ENCODE peak calls at places on chromosomes 13 and 19, in eight cellular contexts. Z, I, G, E, A, K, F and O are unnamed samples.

GRCh38 chr19:5338661-5339469 is 1.7 kb downstream of the PTPRS start:
- DNase-seq in A (no peak), F (no peak), G (no peak), Z (no peak), K (peak), I (no peak), E (no peak), O (no peak)

GRCh38 chr13:94327318-94327717 is 152.2 kb downstream of the DCT start:
- DNase-seq in E (no peak), A (peak), F (no peak), I (no peak), Z (no peak), K (no peak), G (no peak), O (no peak)

GRCh38 chr19:38974599-38975213 is 836 bp downstream of the FBXO17 start:
- DNase-seq in I (no peak), E (no peak), A (no peak), F (no peak), K (no peak), Z (no peak), G (no peak), O (no peak)

GRCh38 chr19:58556633-58557252 is 1.7 kb downstream of the UBE2M start:
- DNase-seq in E (no peak), G (no peak), A (no peak), F (no peak), I (no peak), K (no peak), Z (no peak), O (peak)

GRCh38 chr19:56639217-56639616 is 3.7 kb upstream of the SMIM17 start:
- DNase-seq in A (no peak), K (no peak), Z (no peak), F (no peak), E (peak), G (no peak), I (no peak), O (no peak)

GRCh38 chr13:59691501-59692066 is 472.1 kb downstream of the DIAPH3 start:
- DNase-seq in E (peak), K (no peak), G (no peak), A (no peak), Z (no peak), F (no peak), I (no peak), O (no peak)

GRCh38 chr19:2032296-2032941 is 16.9 kb upstream of the BTBD2 start:
- DNase-seq in F (no peak), I (no peak), K (peak), Z (no peak), G (peak), E (peak), A (no peak), O (peak)

GRCh38 chr19:13978306-13978705 is 26.0 kb downstream of the DCAF15 start:
- DNase-seq in I (no peak), E (peak), Z (no peak), G (peak), A (no peak), F (no peak), K (peak), O (peak)

GRCh38 chr19:10290439-10290875 is 705 bp downstream of the ICAM5 start:
- DNase-seq in E (no peak), Z (no peak), I (no peak), A (no peak), K (no peak), G (no peak), F (no peak), O (peak)

GRCh38 chr19:39792999-39793546 is 14.4 kb downstream of the LEUTX start:
- DNase-seq in K (peak), F (peak), Z (peak), I (peak), E (peak), A (peak), G (peak), O (peak)

GRCh38 chr13:52371736-52372247 is 34.2 kb downstream of the THSD1 start:
- DNase-seq in Z (peak), F (no peak), A (no peak), G (no peak), K (no peak), I (no peak), E (peak), O (no peak)

GRCh38 chr13:73204916-73205315 is 146.1 kb downstream of the KLF5 start:
- DNase-seq in E (no peak), F (no peak), A (no peak), G (no peak), Z (no peak), I (no peak), K (no peak), O (no peak)

GRCh38 chr19:31316201-31316951 is 32.9 kb downstream of the TSHZ3 start:
- DNase-seq in I (no peak), F (no peak), G (peak), Z (no peak), K (no peak), E (peak), A (no peak), O (no peak)

GRCh38 chr19:23262892-23263291 is 12.7 kb upstream of the ZNF724 start:
- DNase-seq in I (no peak), K (no peak), Z (no peak), F (no peak), G (no peak), E (no peak), A (no peak), O (no peak)

GRCh38 chr13:106314417-106314816 is 221.0 kb downstream of the EFNB2 start:
- DNase-seq in I (no peak), E (no peak), G (no peak), K (no peak), F (no peak), A (no peak), Z (no peak), O (no peak)

GRCh38 chr19:17294051-17294891 is 9.0 kb downstream of the ABHD8 start:
- DNase-seq in F (no peak), I (peak), K (no peak), A (no peak), G (no peak), E (peak), Z (no peak), O (no peak)

GRCh38 chr13:68261105-68261504 is 1031.0 kb upstream of the PCDH9 start:
- DNase-seq in E (no peak), A (no peak), I (no peak), Z (no peak), K (no peak), F (no peak), G (no peak), O (no peak)

GRCh38 chr19:3359850-3360493 is 6.4 kb upstream of the NFIC start:
- DNase-seq in I (peak), A (no peak), E (peak), F (no peak), Z (no peak), G (no peak), K (no peak), O (no peak)

GRCh38 chr13:88623150-88623549 is 952.0 kb downstream of the SLITRK5 start:
- DNase-seq in F (no peak), K (no peak), E (no peak), G (no peak), I (peak), A (no peak), Z (no peak), O (no peak)

GRCh38 chr13:79999601-80000000 is 341.3 kb downstream of the SPRY2 start:
- DNase-seq in I (no peak), A (no peak), Z (no peak), F (no peak), G (no peak), E (no peak), K (no peak), O (no peak)

GRCh38 chr13:24900507-24900906 is 136.5 kb downstream of the RNF17 start:
- DNase-seq in G (no peak), F (no peak), K (no peak), Z (no peak), E (no peak), A (no peak), I (no peak), O (no peak)

GRCh38 chr13:52353116-52353718 is 52.8 kb downstream of the THSD1 start:
- DNase-seq in K (no peak), Z (no peak), G (no peak), A (no peak), I (no peak), E (peak), F (no peak), O (no peak)

GRCh38 chr19:12052571-12053169 is at the start of gene ZNF878:
- DNase-seq in I (no peak), F (no peak), K (peak), Z (peak), G (peak), A (peak), E (peak), O (peak)

GRCh38 chr19:609001-609340 is 19.3 kb downstream of the HCN2 start:
- DNase-seq in G (peak), E (no peak), A (no peak), I (no peak), K (peak), F (no peak), Z (no peak), O (peak)

GRCh38 chr19:5943623-5944022 is 29.6 kb downstream of the CAPS start:
- DNase-seq in I (no peak), E (peak), A (no peak), G (no peak), K (no peak), Z (no peak), F (no peak), O (no peak)

GRCh38 chr13:106534844-106535551 is 464 bp downstream of the EFNB2 start:
- DNase-seq in K (no peak), A (no peak), F (no peak), G (no peak), E (peak), Z (no peak), I (peak), O (peak)

GRCh38 chr19:39502640-39503417 is 4.1 kb downstream of the DLL3 start:
- DNase-seq in A (peak), Z (no peak), G (peak), E (peak), K (peak), F (peak), I (peak), O (peak)

GRCh38 chr13:93140912-93141311 is 85.7 kb upstream of the GPC6 start:
- DNase-seq in G (no peak), A (no peak), I (no peak), E (no peak), Z (no peak), K (no peak), F (no peak), O (no peak)

GRCh38 chr19:49224856-49225255 is 67.3 kb downstream of the TRPM4 start:
- DNase-seq in Z (no peak), G (peak), E (peak), F (no peak), A (no peak), K (no peak), I (no peak), O (peak)

GRCh38 chr13:113586661-113587479 is 2.3 kb downstream of the TFDP1 start:
- DNase-seq in Z (no peak), A (no peak), I (no peak), G (no peak), E (no peak), K (no peak), F (no peak), O (no peak)

GRCh38 chr13:99821741-99822140 is 149.8 kb downstream of the ZIC5 start:
- DNase-seq in F (no peak), E (no peak), K (no peak), I (no peak), A (no peak), Z (no peak), G (no peak), O (no peak)

GRCh38 chr19:35088514-35088913 is 27.1 kb upstream of the FXYD3 start:
- DNase-seq in F (no peak), Z (peak), A (no peak), G (peak), K (no peak), E (peak), I (no peak), O (no peak)

GRCh38 chr13:50636007-50636704 is 207.3 kb downstream of the DLEU7 start:
- DNase-seq in A (peak), E (peak), Z (no peak), G (no peak), K (no peak), I (no peak), F (no peak), O (no peak)

GRCh38 chr19:19488041-19488874 is 27.1 kb downstream of the TSSK6 start:
- DNase-seq in E (no peak), Z (no peak), K (no peak), F (no peak), G (peak), I (no peak), A (no peak), O (peak)

GRCh38 chr19:926595-927043 is 784 bp downstream of the ARID3A start:
- DNase-seq in F (no peak), G (no peak), I (no peak), E (peak), K (peak), A (peak), Z (no peak), O (peak)

GRCh38 chr19:47699360-47699917 is 13.8 kb upstream of the EHD2 start:
- DNase-seq in I (peak), A (no peak), G (no peak), E (peak), F (no peak), Z (no peak), K (peak), O (peak)

GRCh38 chr13:89269737-89270136 is 1598.6 kb downstream of the SLITRK5 start:
- DNase-seq in G (no peak), Z (no peak), F (no peak), K (no peak), E (no peak), A (no peak), I (no peak), O (no peak)

GRCh38 chr13:107275945-107276614 is 708.1 kb upstream of the ARGLU1 start:
- DNase-seq in A (no peak), F (no peak), E (peak), G (no peak), K (no peak), I (no peak), Z (no peak), O (no peak)

GRCh38 chr19:34363930-34364329 is 1.1 kb upstream of the GPI start:
- DNase-seq in Z (no peak), A (no peak), E (no peak), G (no peak), K (no peak), F (no peak), I (no peak), O (peak)